ENCODE peak calls at places on chromosome 7, in five cellular contexts. D is mammary epithelial cell, R is kidney, V is heart left ventricle, M is body of pancreas. Q is an unnamed sample.
A peak's percentile ranks its signal among the peaks of the same experiment; 100 is the strongest.

GRCh38 chr7:139855498-139856270 is 26.6 kb downstream of the TBXAS1 start:
- DNase-seq in D (no peak), R (no peak), M (no peak), V (no peak), Q (no peak)

GRCh38 chr7:117179701-117180100 is 143.2 kb downstream of the WNT2 start:
- DNase-seq in D (no peak), V (no peak), R (no peak), M (no peak), Q (no peak)

GRCh38 chr7:20786779-20787651 is at the start of gene SP8:
- DNase-seq in V (no peak), R (no peak), D (peak; percentile 52), M (no peak), Q (no peak)

GRCh38 chr7:157570531-157571200 is 233.9 kb downstream of the DNAJB6 start:
- DNase-seq in M (no peak), V (peak; percentile 28), R (peak; percentile 51), D (no peak), Q (no peak)

GRCh38 chr7:2309889-2310331 is 4.3 kb downstream of the SNX8 start:
- DNase-seq in M (no peak), R (peak; percentile 44), D (no peak), V (no peak), Q (no peak)

GRCh38 chr7:133602291-133602690 is 349.4 kb downstream of the EXOC4 start:
- DNase-seq in V (no peak), D (peak; percentile 26), M (no peak), R (no peak), Q (no peak)

GRCh38 chr7:51029131-51029530 is 246.4 kb upstream of the GRB10 start:
- DNase-seq in M (no peak), D (no peak), V (no peak), R (no peak), Q (no peak)

GRCh38 chr7:78022165-78022564 is 223.6 kb downstream of the PHTF2 start:
- DNase-seq in R (no peak), D (no peak), M (no peak), V (no peak), Q (no peak)

GRCh38 chr7:18241543-18242231 is 214.0 kb upstream of the PRPS1L1 start:
- DNase-seq in M (no peak), D (no peak), R (no peak), V (no peak), Q (no peak)

GRCh38 chr7:127396184-127396583 is 3.7 kb upstream of the ZNF800 start:
- DNase-seq in M (no peak), R (no peak), D (no peak), V (no peak), Q (no peak)

GRCh38 chr7:6606866-6607583 is 8.4 kb upstream of the ZNF853 start:
- DNase-seq in M (no peak), R (peak; percentile 77), V (no peak), D (no peak), Q (no peak)

GRCh38 chr7:27113991-27114866 is 11.7 kb upstream of the HOXA2 start:
- DNase-seq in V (no peak), R (peak; percentile 94), D (peak; percentile 68), M (no peak), Q (no peak)

GRCh38 chr7:55206235-55207029 is 158.7 kb upstream of the LANCL2 start:
- DNase-seq in R (no peak), M (no peak), V (no peak), D (no peak), Q (no peak)

GRCh38 chr7:33395340-33395739 is 266.0 kb downstream of the BBS9 start:
- DNase-seq in V (no peak), D (no peak), M (no peak), R (no peak), Q (no peak)

GRCh38 chr7:25901658-25902057 is 250.3 kb upstream of the NFE2L3 start:
- DNase-seq in D (no peak), V (no peak), R (no peak), M (no peak), Q (no peak)

GRCh38 chr7:92769361-92769633 is 67.1 kb downstream of the CDK6 start:
- DNase-seq in R (no peak), V (no peak), D (no peak), M (no peak), Q (no peak)

GRCh38 chr7:84193787-84194186 is 802 bp downstream of the SEMA3A start:
- DNase-seq in M (no peak), R (no peak), V (no peak), D (no peak), Q (no peak)

GRCh38 chr7:124443762-124444161 is 321.8 kb downstream of the GPR37 start:
- DNase-seq in D (no peak), V (no peak), M (no peak), R (no peak), Q (no peak)
- TF ChIP-seq CTCF in D (no peak), V (no peak), M (no peak), R (no peak), Q (no peak)

GRCh38 chr7:141431143-141431479 is 120.1 kb upstream of the AGK start:
- DNase-seq in R (no peak), M (no peak), V (no peak), D (no peak), Q (no peak)
- H3K4me3 ChIP-seq in R (no peak overlapping the region), M (no peak overlapping the region), V (no peak overlapping the region), D (no peak overlapping the region), Q (no peak overlapping the region)

DNA sequence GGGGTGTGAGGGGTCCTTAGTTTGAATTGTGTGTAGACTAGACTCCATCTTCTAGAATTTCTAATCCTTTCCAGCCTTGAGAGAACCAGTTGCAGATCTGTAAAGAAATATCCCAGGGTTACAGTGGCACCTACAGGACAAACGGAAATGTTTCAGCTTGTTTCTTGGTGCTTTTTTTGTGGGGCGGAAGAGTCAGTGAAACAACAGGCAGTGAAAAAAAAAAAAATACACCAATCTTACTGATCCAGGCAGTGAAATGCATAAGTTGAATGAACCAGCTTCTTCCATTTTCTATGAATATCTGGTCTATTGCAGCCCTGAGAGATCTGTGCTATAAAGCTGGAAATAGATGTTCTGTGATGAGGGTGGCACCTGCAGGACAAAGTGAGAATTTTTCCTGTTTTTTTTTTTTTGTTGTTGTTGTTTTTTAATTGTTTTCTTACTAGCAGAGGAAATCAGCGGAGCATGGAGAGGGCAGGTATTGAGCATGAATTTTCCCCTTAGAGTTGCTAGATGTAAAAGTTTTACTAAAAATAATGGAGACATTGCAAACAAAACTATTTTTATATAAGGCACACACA is 81.9 kb upstream of the DYNC1I1 start:
- DNase-seq in R (no peak), D (peak; percentile 40), M (no peak), V (no peak), Q (no peak)
- TF ChIP-seq CTCF in R (peak; percentile 32), D (peak; percentile 35), M (peak; percentile 56), V (peak; percentile 65), Q (peak; percentile 50)

GRCh38 chr7:47581821-47582747 is at the start of gene TNS3:
- DNase-seq in V (peak; percentile 79), R (peak; percentile 84), D (peak; percentile 47), M (peak; percentile 58), Q (no peak)

GRCh38 chr7:47580175-47580701 is 1.7 kb downstream of the TNS3 start:
- DNase-seq in V (no peak), M (peak; percentile 86), R (no peak), D (no peak), Q (no peak)

GRCh38 chr7:47582748-47583740 is 1.1 kb upstream of the TNS3 start:
- DNase-seq in V (no peak), D (no peak), M (no peak), R (no peak), Q (no peak)

GRCh38 chr7:47580811-47581331 is 1.0 kb downstream of the TNS3 start:
- DNase-seq in V (no peak), D (no peak), M (no peak), R (no peak), Q (no peak)

GRCh38 chr7:47581442-47581820 is 480 bp downstream of the TNS3 start:
- DNase-seq in M (peak; percentile 48), R (peak; percentile 82), V (peak; percentile 79), D (no peak), Q (no peak)
- H3K4me3 ChIP-seq in M (peak overlapping the region; percentile 76), R (peak overlapping the region; percentile 64), V (peak overlapping the region; percentile 88), D (peak overlapping the region; percentile 81), Q (peak overlapping the region; percentile 40)